ENCODE peak calls at places on chromosomes 1 and 21, in seven cellular contexts. G, M, Q, S, T, D and L are unnamed samples.

GRCh38 chr1:181061891-181062777 is 26.4 kb upstream of the IER5 start:
- DNase-seq in T (no peak), S (no peak), Q (no peak), G (peak), M (peak), D (no peak), L (no peak)

GRCh38 chr1:9873385-9873784 is 36.7 kb downstream of the CTNNBIP1 start:
- DNase-seq in G (no peak), T (no peak), D (no peak), M (no peak), Q (no peak), S (no peak), L (no peak)

GRCh38 chr1:118899340-118899739 is 88.8 kb downstream of the TBX15 start:
- DNase-seq in Q (no peak), T (no peak), G (no peak), D (no peak), S (no peak), M (no peak), L (no peak)

GRCh38 chr1:54117815-54118563 is 34.8 kb downstream of the CDCP2 start:
- DNase-seq in T (no peak), D (no peak), S (no peak), Q (no peak), G (no peak), M (no peak), L (no peak)

GRCh38 chr1:208309771-208310170 is 65.6 kb upstream of the PLXNA2 start:
- DNase-seq in D (no peak), T (no peak), S (no peak), Q (no peak), M (no peak), G (no peak), L (no peak)

GRCh38 chr1:55064861-55065263 is 25.5 kb downstream of the PCSK9 start:
- DNase-seq in Q (peak), D (peak), M (peak), G (peak), T (peak), S (peak), L (no peak)

GRCh38 chr21:45875416-45875760 is 106.2 kb upstream of the COL6A1 start:
- DNase-seq in T (no peak), M (peak), Q (no peak), D (no peak), G (no peak), S (no peak), L (no peak)

GRCh38 chr1:47990286-47990685 is 6.9 kb downstream of the TRABD2B start:
- DNase-seq in G (no peak), T (no peak), M (no peak), Q (no peak), D (no peak), S (no peak), L (no peak)

GRCh38 chr1:51549901-51550300 is 30.8 kb upstream of the EPS15 start:
- DNase-seq in S (no peak), G (no peak), T (no peak), D (no peak), M (no peak), Q (no peak), L (no peak)

GRCh38 chr1:232655041-232655745 is 25.3 kb upstream of the SIPA1L2 start:
- DNase-seq in D (no peak), Q (no peak), G (no peak), S (no peak), T (no peak), M (no peak), L (no peak)

GRCh38 chr1:239833709-239834108 is 258.0 kb upstream of the FMN2 start:
- DNase-seq in D (no peak), Q (no peak), G (no peak), S (no peak), T (no peak), M (no peak), L (no peak)

GRCh38 chr1:204891860-204892259 is 21.2 kb downstream of the NFASC start:
- DNase-seq in M (no peak), S (no peak), D (no peak), G (no peak), Q (no peak), T (no peak), L (no peak)

GRCh38 chr1:51908499-51908898 is 30.0 kb upstream of the NRDC start:
- DNase-seq in T (no peak), D (no peak), G (no peak), M (no peak), S (no peak), Q (no peak), L (no peak)

GRCh38 chr1:220170836-220171526 is 77.0 kb downstream of the IARS2 start:
- DNase-seq in M (no peak), Q (no peak), T (no peak), S (no peak), G (no peak), D (no peak), L (no peak)

DNA sequence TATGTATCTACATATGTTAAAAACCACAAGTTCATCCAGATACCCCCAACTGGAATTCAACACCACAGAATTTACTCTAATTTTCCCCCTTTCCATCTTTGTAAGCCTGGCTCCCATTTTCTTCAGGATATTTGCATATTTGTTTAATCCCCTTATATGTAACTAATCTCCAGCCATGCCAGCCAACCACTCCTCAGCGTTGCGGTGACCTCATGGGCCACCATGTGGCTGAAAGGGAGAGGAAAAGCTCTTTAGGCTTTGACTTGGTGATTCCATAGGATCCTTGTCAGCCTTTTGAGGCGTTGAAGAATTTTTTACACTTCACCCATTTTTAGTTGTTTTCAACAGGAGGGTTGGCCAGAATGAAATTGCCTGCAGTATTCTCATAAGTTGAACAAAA is 10.0 kb downstream of the CLDN19 start:
- DNase-seq in T (no peak), G (no peak), S (no peak), D (no peak), M (no peak), Q (no peak), L (no peak)
- TF ChIP-seq CTCF in T (no peak), G (no peak), S (no peak), D (no peak), M (no peak), Q (no peak), L (no peak)

GRCh38 chr1:183596500-183596899 is 6.2 kb upstream of the NCF2 start:
- DNase-seq in Q (no peak), S (no peak), G (no peak), T (no peak), D (no peak), M (no peak), L (no peak)

GRCh38 chr1:183595537-183595936 is 5.3 kb upstream of the NCF2 start:
- DNase-seq in Q (no peak), S (no peak), T (no peak), M (no peak), D (no peak), G (no peak), L (no peak)

GRCh38 chr1:183592733-183593132 is 2.5 kb upstream of the NCF2 start:
- DNase-seq in M (no peak), Q (no peak), S (no peak), D (no peak), T (no peak), G (no peak), L (no peak)

GRCh38 chr1:183590225-183591191 is at the start of gene NCF2:
- DNase-seq in S (no peak), Q (no peak), G (no peak), T (no peak), M (no peak), D (no peak), L (no peak)

DNA sequence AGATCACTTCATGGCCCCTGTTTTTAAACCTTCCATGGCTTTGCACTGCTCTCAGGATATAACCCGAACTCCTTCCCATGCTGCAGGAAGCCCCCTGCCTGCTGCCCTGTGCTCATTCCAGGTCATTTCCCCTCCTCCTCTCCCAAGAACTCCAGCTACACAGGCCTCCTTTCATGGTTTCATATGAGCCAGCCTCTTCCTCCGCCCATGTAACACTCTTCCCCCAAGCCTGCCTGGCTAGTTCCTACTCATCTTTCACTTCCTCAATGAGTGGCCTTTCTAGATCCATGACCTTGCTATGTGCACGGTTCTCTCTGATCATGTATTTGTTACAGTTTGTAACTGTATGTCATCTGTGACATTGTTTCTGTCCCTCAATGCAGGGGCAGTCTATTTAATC is 3.1 kb upstream of the NCF2 start:
- DNase-seq in T (no peak), G (no peak), D (no peak), Q (no peak), M (no peak), S (no peak), L (no peak)
- H3K4me3 ChIP-seq in T (no peak), G (no peak), D (no peak), Q (no peak), M (no peak), S (no peak), L (no peak)

DNA sequence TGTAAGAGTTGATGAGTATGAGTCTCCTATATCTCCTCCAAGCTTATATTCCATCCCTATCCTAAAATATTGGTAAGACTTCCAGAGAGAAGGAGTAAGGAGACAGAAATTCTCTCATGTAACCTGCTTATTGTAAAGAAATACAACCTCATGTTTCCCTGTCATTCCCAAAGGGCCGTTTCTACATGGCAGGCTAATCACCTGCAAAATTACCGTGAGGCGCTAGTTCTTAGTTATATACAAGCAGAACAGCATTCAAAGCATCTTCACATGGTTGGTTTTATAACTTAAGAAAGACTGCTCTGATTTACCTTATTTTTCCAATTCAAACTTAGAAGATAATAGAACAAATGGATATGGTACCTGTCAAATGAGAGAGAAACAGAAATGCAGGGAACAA is 42.9 kb downstream of the DAB1 start:
- DNase-seq in G (no peak), S (no peak), M (no peak), Q (no peak), T (no peak), D (no peak), L (no peak)
- TF ChIP-seq CTCF in G (no peak), S (no peak), M (no peak), Q (no peak), T (no peak), D (no peak), L (no peak)

GRCh38 chr1:197914510-197914909 is 2.7 kb upstream of the LHX9 start:
- DNase-seq in S (no peak), T (no peak), G (no peak), D (no peak), M (no peak), Q (no peak), L (no peak)

GRCh38 chr1:197917553-197917812 is 311 bp downstream of the LHX9 start:
- DNase-seq in M (no peak), T (no peak), D (no peak), Q (no peak), S (no peak), G (no peak), L (no peak)

GRCh38 chr1:197915797-197916686 is 1.1 kb upstream of the LHX9 start:
- DNase-seq in T (peak), M (peak), D (no peak), G (peak), S (no peak), Q (no peak), L (no peak)

GRCh38 chr1:197913495-197914276 is 3.5 kb upstream of the LHX9 start:
- DNase-seq in G (no peak), M (no peak), S (no peak), D (no peak), T (no peak), Q (no peak), L (no peak)

DNA sequence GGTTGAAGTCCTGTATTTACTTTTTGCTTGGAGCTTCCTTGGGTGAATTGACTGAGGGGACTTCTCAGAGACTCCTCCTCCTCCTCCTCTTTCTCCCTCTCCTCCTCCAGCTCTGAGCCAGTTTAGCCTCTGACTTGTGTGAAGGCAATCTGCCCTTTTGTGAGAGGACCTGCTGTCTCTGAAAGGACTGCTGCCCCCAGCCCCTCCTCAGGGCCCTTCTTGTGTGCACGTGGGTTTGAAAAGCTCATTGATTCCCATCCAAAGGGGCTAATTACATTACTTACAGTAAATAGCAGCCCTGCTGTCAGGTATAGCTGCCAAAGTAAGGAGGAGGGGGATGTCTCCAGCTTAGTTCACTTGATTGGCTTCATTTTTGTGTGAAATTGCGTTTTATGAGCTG is 2.0 kb upstream of the LHX9 start:
- DNase-seq in D (no peak), Q (no peak), T (no peak), S (no peak), G (no peak), M (no peak), L (no peak)
- H3K4me3 ChIP-seq in D (no peak), Q (peak), T (no peak), S (no peak), G (no peak), M (no peak), L (peak)

GRCh38 chr1:109548321-109549267 is at the start of gene GNAI3:
- DNase-seq in D (peak), G (peak), M (peak), Q (peak), S (peak), T (peak), L (peak)
- TF ChIP-seq CTCF in D (no peak), G (no peak), M (no peak), Q (no peak), S (no peak), T (no peak), L (no peak)

GRCh38 chr1:117735045-117735992 is 129.5 kb downstream of the TENT5C start:
- DNase-seq in D (no peak), G (peak), M (no peak), Q (peak), S (no peak), T (peak), L (no peak)
- H3K4me3 ChIP-seq in D (peak), G (peak), M (no peak), Q (peak), S (no peak), T (no peak), L (peak)

DNA sequence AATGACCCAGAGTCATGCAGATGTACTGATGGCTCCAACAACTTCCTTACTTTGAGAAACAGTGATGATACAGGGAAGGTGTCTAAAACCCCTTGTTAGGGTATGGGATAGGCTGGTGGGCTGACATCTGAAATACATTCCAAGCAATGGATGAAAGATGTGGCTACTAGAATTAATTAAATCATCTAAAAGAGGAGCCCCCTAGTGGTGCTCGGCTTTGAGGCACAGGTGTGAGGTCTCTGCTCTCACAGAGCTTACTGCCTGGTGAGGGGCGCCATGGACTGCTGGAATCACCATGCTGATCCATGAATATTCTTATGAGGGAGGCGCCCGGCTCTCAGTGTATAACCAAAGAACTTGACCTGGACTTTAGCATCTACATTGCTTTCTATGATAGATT is 48.5 kb downstream of the GNG4 start:
- DNase-seq in T (peak), D (no peak), M (no peak), S (no peak), G (no peak), Q (no peak), L (no peak)
- TF ChIP-seq CTCF in T (peak), D (peak), M (no peak), S (peak), G (no peak), Q (peak), L (peak)

GRCh38 chr1:225766967-225767413 is 10.6 kb upstream of the SRP9 start:
- DNase-seq in S (no peak), D (peak), Q (peak), T (no peak), G (peak), M (no peak), L (peak)
- H3K4me3 ChIP-seq in S (no peak), D (peak), Q (no peak), T (no peak), G (no peak), M (no peak), L (no peak)

DNA sequence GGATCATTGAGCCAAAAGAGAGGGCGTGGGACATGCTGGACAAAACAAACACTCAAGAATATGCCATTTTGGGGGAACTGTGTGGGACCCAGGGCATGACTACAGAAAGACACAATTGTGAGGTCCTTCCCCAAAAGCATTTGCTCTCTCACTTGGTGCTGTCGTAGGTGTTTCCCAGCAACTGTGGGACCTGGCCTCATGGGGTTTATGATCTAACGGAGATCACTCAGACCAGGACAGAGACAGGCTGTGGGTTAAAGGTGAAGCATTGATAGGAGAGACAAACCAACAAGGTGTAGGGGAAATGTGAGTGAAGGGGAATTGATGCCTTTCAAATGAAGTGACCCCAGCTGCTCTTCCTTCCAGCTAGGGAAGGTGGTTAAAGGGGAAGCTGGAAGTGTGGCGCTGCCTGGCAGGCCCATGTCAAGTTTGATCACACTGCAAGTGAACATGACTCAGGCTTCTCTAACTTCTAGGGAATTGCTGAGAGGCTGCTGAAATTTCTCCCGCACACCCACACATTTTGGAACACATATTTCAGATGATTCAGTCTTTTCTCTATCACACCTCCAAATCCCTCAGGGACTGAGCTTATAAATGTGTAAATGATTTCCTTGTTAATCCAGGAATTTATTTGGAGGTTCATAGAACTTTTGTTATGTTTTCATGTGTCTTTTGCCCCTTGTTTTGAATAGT is 30.2 kb downstream of the TRAF5 start:
- DNase-seq in M (no peak), T (no peak), G (no peak), Q (no peak), S (no peak), D (no peak), L (no peak)
- TF ChIP-seq CTCF in M (no peak), T (no peak), G (no peak), Q (no peak), S (no peak), D (no peak), L (no peak)

GRCh38 chr1:183023601-183024351 is 556 bp downstream of the LAMC1 start:
- DNase-seq in M (peak), T (peak), S (no peak), D (no peak), Q (no peak), G (peak), L (no peak)

GRCh38 chr1:183027791-183028190 is 4.6 kb downstream of the LAMC1 start:
- DNase-seq in M (no peak), D (no peak), S (no peak), T (no peak), Q (no peak), G (no peak), L (no peak)

GRCh38 chr1:183027031-183027430 is 3.8 kb downstream of the LAMC1 start:
- DNase-seq in S (no peak), T (no peak), Q (no peak), D (no peak), M (no peak), G (no peak), L (no peak)

GRCh38 chr1:183024352-183025337 is 1.4 kb downstream of the LAMC1 start:
- DNase-seq in Q (no peak), T (no peak), D (no peak), S (no peak), G (no peak), M (no peak), L (no peak)

GRCh38 chr1:183025782-183026774 is 2.9 kb downstream of the LAMC1 start:
- DNase-seq in Q (no peak), G (no peak), S (no peak), D (no peak), T (no peak), M (no peak), L (no peak)
- H3K4me3 ChIP-seq in Q (peak), G (peak), S (peak), D (peak), T (no peak), M (no peak), L (peak)